ENCODE peak calls at places on chromosomes 6 and 20, in five cellular contexts. One of them, this sample, is unnamed.

GRCh38 chr6:155706341-155706740 is 250.7 kb upstream of the NOX3 start:
- DNase-seq in nucleus accumbens: no peak
- DNase-seq in activated gamma-delta T cell treated with Interleukin-2 at 50 U/mL for 16 hours: no peak
- DNase-seq in NCI-H2029 treated with DMSO at 0.1 percent for 48 hours: no peak
- DNase-seq in mucosa of gallbladder: no peak
- DNase-seq in this sample: no peak

GRCh38 chr20:24763386-24764026 is 185.6 kb upstream of the CST7 start:
- DNase-seq in nucleus accumbens: no peak
- DNase-seq in activated gamma-delta T cell treated with Interleukin-2 at 50 U/mL for 16 hours: no peak
- DNase-seq in NCI-H2029 treated with DMSO at 0.1 percent for 48 hours: no peak
- DNase-seq in mucosa of gallbladder: no peak
- DNase-seq in this sample: no peak

GRCh38 chr6:147131728-147132127 is 72.5 kb upstream of the STXBP5 start:
- DNase-seq in nucleus accumbens: no peak
- DNase-seq in activated gamma-delta T cell treated with Interleukin-2 at 50 U/mL for 16 hours: no peak
- DNase-seq in NCI-H2029 treated with DMSO at 0.1 percent for 48 hours: no peak
- DNase-seq in mucosa of gallbladder: no peak
- DNase-seq in this sample: no peak

GRCh38 chr6:138682722-138683521 is 90.6 kb upstream of the CCDC28A start:
- DNase-seq in nucleus accumbens: no peak
- DNase-seq in activated gamma-delta T cell treated with Interleukin-2 at 50 U/mL for 16 hours: no peak
- DNase-seq in NCI-H2029 treated with DMSO at 0.1 percent for 48 hours: no peak
- DNase-seq in mucosa of gallbladder: no peak
- DNase-seq in this sample: peak

GRCh38 chr6:125943528-125944433 is 12.8 kb upstream of the HINT3 start:
- DNase-seq in nucleus accumbens: no peak
- DNase-seq in activated gamma-delta T cell treated with Interleukin-2 at 50 U/mL for 16 hours: no peak
- DNase-seq in NCI-H2029 treated with DMSO at 0.1 percent for 48 hours: no peak
- DNase-seq in mucosa of gallbladder: no peak
- DNase-seq in this sample: no peak

GRCh38 chr6:35092362-35093117 is 48.6 kb downstream of the TCP11 start:
- DNase-seq in nucleus accumbens: no peak
- DNase-seq in activated gamma-delta T cell treated with Interleukin-2 at 50 U/mL for 16 hours: no peak
- DNase-seq in NCI-H2029 treated with DMSO at 0.1 percent for 48 hours: no peak
- DNase-seq in mucosa of gallbladder: no peak
- DNase-seq in this sample: no peak

GRCh38 chr6:2935566-2936291 is 32.6 kb upstream of the SERPINB9 start:
- DNase-seq in nucleus accumbens: no peak
- DNase-seq in activated gamma-delta T cell treated with Interleukin-2 at 50 U/mL for 16 hours: no peak
- DNase-seq in NCI-H2029 treated with DMSO at 0.1 percent for 48 hours: no peak
- DNase-seq in mucosa of gallbladder: no peak
- DNase-seq in this sample: no peak

GRCh38 chr6:47075168-47075567 is 33.0 kb upstream of the ADGRF1 start:
- DNase-seq in nucleus accumbens: no peak
- DNase-seq in activated gamma-delta T cell treated with Interleukin-2 at 50 U/mL for 16 hours: no peak
- DNase-seq in NCI-H2029 treated with DMSO at 0.1 percent for 48 hours: no peak
- DNase-seq in mucosa of gallbladder: no peak
- DNase-seq in this sample: no peak

GRCh38 chr6:24859608-24860007 is 60.9 kb upstream of the ARMH2 start:
- DNase-seq in nucleus accumbens: no peak
- DNase-seq in activated gamma-delta T cell treated with Interleukin-2 at 50 U/mL for 16 hours: no peak
- DNase-seq in NCI-H2029 treated with DMSO at 0.1 percent for 48 hours: no peak
- DNase-seq in mucosa of gallbladder: no peak
- DNase-seq in this sample: no peak

GRCh38 chr20:61346996-61347906 is 95.2 kb downstream of the CDH4 start:
- DNase-seq in nucleus accumbens: no peak
- DNase-seq in activated gamma-delta T cell treated with Interleukin-2 at 50 U/mL for 16 hours: no peak
- DNase-seq in NCI-H2029 treated with DMSO at 0.1 percent for 48 hours: no peak
- DNase-seq in mucosa of gallbladder: no peak
- DNase-seq in this sample: no peak

GRCh38 chr6:96975848-96976247 is 51.3 kb downstream of the KLHL32 start:
- DNase-seq in nucleus accumbens: no peak
- DNase-seq in activated gamma-delta T cell treated with Interleukin-2 at 50 U/mL for 16 hours: no peak
- DNase-seq in NCI-H2029 treated with DMSO at 0.1 percent for 48 hours: no peak
- DNase-seq in mucosa of gallbladder: no peak
- DNase-seq in this sample: no peak

GRCh38 chr6:90715093-90715655 is 128.3 kb upstream of the MAP3K7 start:
- DNase-seq in nucleus accumbens: no peak
- DNase-seq in activated gamma-delta T cell treated with Interleukin-2 at 50 U/mL for 16 hours: no peak
- DNase-seq in NCI-H2029 treated with DMSO at 0.1 percent for 48 hours: no peak
- DNase-seq in mucosa of gallbladder: no peak
- DNase-seq in this sample: no peak

GRCh38 chr6:106790146-106790770 is 160.9 kb downstream of the QRSL1 start:
- DNase-seq in nucleus accumbens: no peak
- DNase-seq in activated gamma-delta T cell treated with Interleukin-2 at 50 U/mL for 16 hours: no peak
- DNase-seq in NCI-H2029 treated with DMSO at 0.1 percent for 48 hours: no peak
- DNase-seq in mucosa of gallbladder: no peak
- DNase-seq in this sample: no peak

GRCh38 chr20:11216451-11217314 is 542.9 kb upstream of the JAG1 start:
- DNase-seq in nucleus accumbens: no peak
- DNase-seq in activated gamma-delta T cell treated with Interleukin-2 at 50 U/mL for 16 hours: no peak
- DNase-seq in NCI-H2029 treated with DMSO at 0.1 percent for 48 hours: no peak
- DNase-seq in mucosa of gallbladder: no peak
- DNase-seq in this sample: no peak

GRCh38 chr20:56445540-56445939 is 22.9 kb upstream of the RTF2 start:
- DNase-seq in nucleus accumbens: no peak
- DNase-seq in activated gamma-delta T cell treated with Interleukin-2 at 50 U/mL for 16 hours: no peak
- DNase-seq in NCI-H2029 treated with DMSO at 0.1 percent for 48 hours: no peak
- DNase-seq in mucosa of gallbladder: no peak
- DNase-seq in this sample: no peak

GRCh38 chr20:49970498-49970897 is 12.3 kb upstream of the SNAI1 start:
- DNase-seq in nucleus accumbens: no peak
- DNase-seq in activated gamma-delta T cell treated with Interleukin-2 at 50 U/mL for 16 hours: no peak
- DNase-seq in NCI-H2029 treated with DMSO at 0.1 percent for 48 hours: no peak
- DNase-seq in mucosa of gallbladder: no peak
- DNase-seq in this sample: no peak

GRCh38 chr20:36573103-36573797 is at the start of gene TGIF2:
- DNase-seq in nucleus accumbens: no peak
- DNase-seq in activated gamma-delta T cell treated with Interleukin-2 at 50 U/mL for 16 hours: peak
- DNase-seq in NCI-H2029 treated with DMSO at 0.1 percent for 48 hours: no peak
- DNase-seq in mucosa of gallbladder: peak
- DNase-seq in this sample: peak

GRCh38 chr6:159487636-159488035 is 205.4 kb downstream of the SOD2 start:
- DNase-seq in nucleus accumbens: no peak
- DNase-seq in activated gamma-delta T cell treated with Interleukin-2 at 50 U/mL for 16 hours: no peak
- DNase-seq in NCI-H2029 treated with DMSO at 0.1 percent for 48 hours: no peak
- DNase-seq in mucosa of gallbladder: no peak
- DNase-seq in this sample: no peak

GRCh38 chr20:48599748-48600469 is 227.9 kb downstream of the PREX1 start:
- DNase-seq in nucleus accumbens: no peak
- DNase-seq in activated gamma-delta T cell treated with Interleukin-2 at 50 U/mL for 16 hours: no peak
- DNase-seq in NCI-H2029 treated with DMSO at 0.1 percent for 48 hours: no peak
- DNase-seq in mucosa of gallbladder: no peak
- DNase-seq in this sample: peak

GRCh38 chr6:122790740-122791679 is 2.0 kb downstream of the SMPDL3A start:
- DNase-seq in nucleus accumbens: no peak
- DNase-seq in activated gamma-delta T cell treated with Interleukin-2 at 50 U/mL for 16 hours: no peak
- DNase-seq in NCI-H2029 treated with DMSO at 0.1 percent for 48 hours: no peak
- DNase-seq in mucosa of gallbladder: no peak
- DNase-seq in this sample: peak

GRCh38 chr20:40335437-40335836 is 353.6 kb downstream of the MAFB start:
- DNase-seq in nucleus accumbens: no peak
- DNase-seq in activated gamma-delta T cell treated with Interleukin-2 at 50 U/mL for 16 hours: no peak
- DNase-seq in NCI-H2029 treated with DMSO at 0.1 percent for 48 hours: no peak
- DNase-seq in mucosa of gallbladder: no peak
- DNase-seq in this sample: no peak

GRCh38 chr6:128209771-128210170 is 308.9 kb upstream of the THEMIS start:
- DNase-seq in nucleus accumbens: no peak
- DNase-seq in activated gamma-delta T cell treated with Interleukin-2 at 50 U/mL for 16 hours: no peak
- DNase-seq in NCI-H2029 treated with DMSO at 0.1 percent for 48 hours: no peak
- DNase-seq in mucosa of gallbladder: no peak
- DNase-seq in this sample: no peak

GRCh38 chr6:161584051-161584450 is 310.2 kb upstream of the AGPAT4 start:
- DNase-seq in nucleus accumbens: no peak
- DNase-seq in activated gamma-delta T cell treated with Interleukin-2 at 50 U/mL for 16 hours: no peak
- DNase-seq in NCI-H2029 treated with DMSO at 0.1 percent for 48 hours: no peak
- DNase-seq in mucosa of gallbladder: no peak
- DNase-seq in this sample: no peak

GRCh38 chr20:63190828-63191227 is 25.1 kb downstream of the YTHDF1 start:
- DNase-seq in nucleus accumbens: no peak
- DNase-seq in activated gamma-delta T cell treated with Interleukin-2 at 50 U/mL for 16 hours: no peak
- DNase-seq in NCI-H2029 treated with DMSO at 0.1 percent for 48 hours: no peak
- DNase-seq in mucosa of gallbladder: no peak
- DNase-seq in this sample: no peak

GRCh38 chr20:10984294-10984693 is 310.5 kb upstream of the JAG1 start:
- DNase-seq in nucleus accumbens: no peak
- DNase-seq in activated gamma-delta T cell treated with Interleukin-2 at 50 U/mL for 16 hours: no peak
- DNase-seq in NCI-H2029 treated with DMSO at 0.1 percent for 48 hours: no peak
- DNase-seq in mucosa of gallbladder: no peak
- DNase-seq in this sample: peak